ENCODE peak calls at places on chromosomes 2 and 18, in six cellular contexts. T is cardiac muscle cell, N is T follicular helper cell, B is EH, W is KG1, G is T-helper 9 cell. Y is an unnamed sample.

GRCh38 chr18:55633032-55633431 is 45.0 kb upstream of the TCF4 start:
- DNase-seq in W (no peak), N (no peak), G (no peak), B (no peak), T (peak), Y (no peak)

GRCh38 chr18:58911241-58911640 is 46.6 kb downstream of the ZNF532 start:
- DNase-seq in G (no peak), N (no peak), T (no peak), W (no peak), B (peak), Y (no peak)

GRCh38 chr2:137857871-137858270 is 106.4 kb upstream of the HNMT start:
- DNase-seq in B (no peak), N (no peak), T (no peak), G (no peak), W (no peak), Y (no peak)

GRCh38 chr2:216362730-216363129 is 9.6 kb downstream of the MARCHF4 start:
- DNase-seq in B (peak), G (no peak), T (peak), N (no peak), W (no peak), Y (no peak)

GRCh38 chr2:108026095-108026794 is 39.9 kb downstream of the SLC5A7 start:
- DNase-seq in G (no peak), B (no peak), W (no peak), N (no peak), T (no peak), Y (no peak)

GRCh38 chr2:98134138-98134537 is 47.2 kb downstream of the VWA3B start:
- DNase-seq in T (peak), N (no peak), G (no peak), B (no peak), W (no peak), Y (peak)

GRCh38 chr18:10036479-10036878 is 122.7 kb downstream of the VAPA start:
- DNase-seq in T (no peak), G (no peak), N (no peak), B (peak), W (no peak), Y (no peak)

GRCh38 chr2:54665436-54665856 is 58.0 kb upstream of the EML6 start:
- DNase-seq in N (peak), W (peak), G (no peak), B (peak), T (peak), Y (peak)

GRCh38 chr2:160220001-160220400 is 19.9 kb upstream of the ITGB6 start:
- DNase-seq in B (no peak), W (no peak), T (no peak), G (no peak), N (no peak), Y (no peak)

GRCh38 chr2:143433158-143433557 is 303.9 kb downstream of the ARHGAP15 start:
- DNase-seq in G (no peak), T (peak), B (peak), W (no peak), N (no peak), Y (no peak)

GRCh38 chr2:111111101-111111755 is 9.5 kb upstream of the BCL2L11 start:
- DNase-seq in G (no peak), W (no peak), B (no peak), T (no peak), N (no peak), Y (no peak)

GRCh38 chr2:62234755-62235655 is 39.1 kb downstream of the B3GNT2 start:
- DNase-seq in N (no peak), T (no peak), B (no peak), W (no peak), G (no peak), Y (no peak)

GRCh38 chr2:148742373-148742772 is 97.8 kb downstream of the EPC2 start:
- DNase-seq in W (no peak), N (no peak), T (no peak), B (no peak), G (no peak), Y (no peak)

GRCh38 chr2:28009732-28010131 is 119.2 kb downstream of the BABAM2 start:
- DNase-seq in B (peak), N (no peak), T (peak), G (no peak), W (no peak), Y (no peak)

GRCh38 chr2:114922076-114922475 is 479.6 kb downstream of the DPP10 start:
- DNase-seq in T (no peak), B (no peak), G (no peak), N (no peak), W (no peak), Y (no peak)